ENCODE peak calls at places on chromosomes 7 and 10, in eight cellular contexts. One of them, this sample, is unnamed.

GRCh38 chr10:46514899-46515298 is 41.6 kb downstream of the GPRIN2 start:
- DNase-seq in mammary epithelial cell: no peak
- DNase-seq in Peyer's patch: peak; percentile 29
- DNase-seq in K562: no peak
- DNase-seq in ovary: no peak
- DNase-seq in right atrium auricular region: no peak
- DNase-seq in tibial nerve: no peak
- DNase-seq in left ventricle myocardium superior: peak; percentile 6
- DNase-seq in this sample: no peak

GRCh38 chr7:100372256-100372655 is 1.0 kb upstream of the PILRA start:
- DNase-seq in ovary: no peak
- DNase-seq in K562: no peak
- DNase-seq in right atrium auricular region: peak; percentile 65
- DNase-seq in Peyer's patch: no peak
- DNase-seq in left ventricle myocardium superior: no peak
- DNase-seq in tibial nerve: no peak
- DNase-seq in mammary epithelial cell: peak; percentile 39
- DNase-seq in this sample: no peak

GRCh38 chr7:39306028-39306570 is 260.1 kb upstream of the YAE1 start:
- DNase-seq in ovary: no peak
- DNase-seq in tibial nerve: no peak
- DNase-seq in mammary epithelial cell: no peak
- DNase-seq in left ventricle myocardium superior: no peak
- DNase-seq in Peyer's patch: no peak
- DNase-seq in right atrium auricular region: no peak
- DNase-seq in K562: no peak
- DNase-seq in this sample: no peak

GRCh38 chr7:36904802-36905201 is 180.5 kb upstream of the AOAH start:
- DNase-seq in ovary: no peak
- DNase-seq in Peyer's patch: no peak
- DNase-seq in right atrium auricular region: no peak
- DNase-seq in mammary epithelial cell: no peak
- DNase-seq in left ventricle myocardium superior: no peak
- DNase-seq in tibial nerve: no peak
- DNase-seq in K562: no peak
- DNase-seq in this sample: no peak

GRCh38 chr10:49649294-49649693 is 30.2 kb upstream of the C10orf53 start:
- DNase-seq in tibial nerve: no peak
- DNase-seq in K562: no peak
- DNase-seq in ovary: no peak
- DNase-seq in right atrium auricular region: peak; percentile 32
- DNase-seq in Peyer's patch: no peak
- DNase-seq in left ventricle myocardium superior: no peak
- DNase-seq in mammary epithelial cell: no peak
- DNase-seq in this sample: no peak

GRCh38 chr7:121366852-121367431 is 29.2 kb downstream of the FAM3C start:
- DNase-seq in Peyer's patch: no peak
- DNase-seq in ovary: no peak
- DNase-seq in left ventricle myocardium superior: no peak
- DNase-seq in mammary epithelial cell: no peak
- DNase-seq in right atrium auricular region: no peak
- DNase-seq in K562: peak; percentile 43
- DNase-seq in tibial nerve: no peak
- DNase-seq in this sample: peak; percentile 5

GRCh38 chr7:50404392-50404791 is 45.8 kb downstream of the FIGNL1 start:
- DNase-seq in right atrium auricular region: peak; percentile 44
- DNase-seq in mammary epithelial cell: no peak
- DNase-seq in K562: peak; percentile 23
- DNase-seq in ovary: no peak
- DNase-seq in Peyer's patch: no peak
- DNase-seq in left ventricle myocardium superior: no peak
- DNase-seq in tibial nerve: no peak
- DNase-seq in this sample: no peak

GRCh38 chr7:151118108-151119054 is 32.1 kb downstream of the AGAP3 start:
- DNase-seq in Peyer's patch: no peak
- DNase-seq in mammary epithelial cell: no peak
- DNase-seq in ovary: no peak
- DNase-seq in right atrium auricular region: no peak
- DNase-seq in K562: no peak
- DNase-seq in tibial nerve: no peak
- DNase-seq in left ventricle myocardium superior: no peak
- DNase-seq in this sample: no peak

GRCh38 chr7:116812905-116813304 is 49.5 kb upstream of the CAPZA2 start:
- DNase-seq in right atrium auricular region: no peak
- DNase-seq in mammary epithelial cell: no peak
- DNase-seq in ovary: no peak
- DNase-seq in K562: no peak
- DNase-seq in left ventricle myocardium superior: no peak
- DNase-seq in tibial nerve: no peak
- DNase-seq in Peyer's patch: no peak
- DNase-seq in this sample: no peak

GRCh38 chr10:21733710-21734109 is 199.7 kb downstream of the MLLT10 start:
- DNase-seq in right atrium auricular region: no peak
- DNase-seq in ovary: no peak
- DNase-seq in Peyer's patch: no peak
- DNase-seq in K562: no peak
- DNase-seq in left ventricle myocardium superior: no peak
- DNase-seq in tibial nerve: no peak
- DNase-seq in mammary epithelial cell: no peak
- DNase-seq in this sample: no peak

GRCh38 chr10:30915141-30915540 is 116.5 kb downstream of the ZNF438 start:
- DNase-seq in Peyer's patch: no peak
- DNase-seq in ovary: no peak
- DNase-seq in mammary epithelial cell: no peak
- DNase-seq in K562: no peak
- DNase-seq in right atrium auricular region: no peak
- DNase-seq in tibial nerve: no peak
- DNase-seq in left ventricle myocardium superior: no peak
- DNase-seq in this sample: no peak

GRCh38 chr10:49001402-49001801 is 61.8 kb upstream of the LRRC18 start:
- DNase-seq in left ventricle myocardium superior: no peak
- DNase-seq in ovary: peak; percentile 53
- DNase-seq in K562: peak; percentile 71
- DNase-seq in mammary epithelial cell: no peak
- DNase-seq in Peyer's patch: no peak
- DNase-seq in right atrium auricular region: no peak
- DNase-seq in tibial nerve: no peak
- DNase-seq in this sample: no peak

This sample was measured in T follicular helper cell.